ENCODE peak calls at places on chromosomes 1 and 21, in four cellular contexts. H is NCI-H524 treated with DMSO at 0.1 percent for 48 hours; C is activated CD4-positive, CD25-positive, alpha-beta regulatory T cell; D is CD4-positive, alpha-beta memory T cell. P is an unnamed sample.

GRCh38 chr21:33767236-33767635 is 124.9 kb downstream of the ITSN1 start:
- DNase-seq in C (no peak), D (no peak), H (no peak), P (no peak)

GRCh38 chr1:19644761-19645543 is 841 bp downstream of the NBL1 start:
- DNase-seq in C (peak), H (no peak), D (peak), P (peak)

GRCh38 chr1:42690477-42691156 is 8.4 kb downstream of the YBX1 start:
- DNase-seq in H (no peak), D (no peak), C (no peak), P (no peak)

GRCh38 chr1:167708940-167709389 is 12.8 kb upstream of the MPZL1 start:
- DNase-seq in H (no peak), D (no peak), C (no peak), P (no peak)

GRCh38 chr1:98557808-98558390 is 103.6 kb upstream of the SNX7 start:
- DNase-seq in D (no peak), H (no peak), C (no peak), P (peak)

GRCh38 chr1:159339517-159339916 is 37.4 kb downstream of the FCER1A start:
- DNase-seq in H (no peak), D (no peak), C (no peak), P (no peak)

GRCh38 chr1:50332941-50333594 is 90.2 kb downstream of the DMRTA2 start:
- DNase-seq in C (no peak), H (no peak), D (peak), P (peak)

GRCh38 chr1:206690516-206690915 is 5.8 kb downstream of the MAPKAPK2 start:
- DNase-seq in C (no peak), H (no peak), D (no peak), P (no peak)

GRCh38 chr1:221274373-221274772 is 395.1 kb downstream of the HLX start:
- DNase-seq in C (no peak), H (peak), D (no peak), P (peak)

GRCh38 chr1:30617161-30617560 is 106.2 kb downstream of the MATN1 start:
- DNase-seq in C (no peak), H (no peak), D (no peak), P (peak)

GRCh38 chr1:9302745-9303524 is 10.2 kb downstream of the SPSB1 start:
- DNase-seq in H (no peak), C (no peak), D (no peak), P (no peak)

GRCh38 chr1:162292422-162292849 is 84.2 kb downstream of the SPATA46 start:
- DNase-seq in H (no peak), D (no peak), C (no peak), P (no peak)

GRCh38 chr1:33608825-33609400 is 136.5 kb downstream of the ZSCAN20 start:
- DNase-seq in H (no peak), C (no peak), D (no peak), P (no peak)

GRCh38 chr1:237303929-237304328 is 261.9 kb downstream of the RYR2 start:
- DNase-seq in C (no peak), H (no peak), D (no peak), P (no peak)

GRCh38 chr1:92837062-92837461 is 5.2 kb downstream of the RPL5 start:
- DNase-seq in H (no peak), D (no peak), C (no peak), P (no peak)

GRCh38 chr1:184479435-184480202 is 92.8 kb downstream of the C1orf21 start:
- DNase-seq in C (no peak), D (no peak), H (no peak), P (no peak)

GRCh38 chr1:15249032-15249601 is 2.1 kb downstream of the FHAD1 start:
- DNase-seq in C (no peak), H (no peak), D (peak), P (no peak)

GRCh38 chr1:236888903-236889302 is 93.8 kb downstream of the MTR start:
- DNase-seq in H (no peak), D (no peak), C (no peak), P (no peak)

GRCh38 chr1:113694910-113695309 is 64.4 kb downstream of the PHTF1 start:
- DNase-seq in H (no peak), C (no peak), D (no peak), P (no peak)

P was measured in ecto neural progenitor cell.